ENCODE peak calls at places on chromosomes 16 and 17, in nine cellular contexts. D is A673; X is breast epithelium; W is mucosa of descending colon; L is GM20000; Y is MCF 10A; U is astrocyte of the cerebellum; Z is tibial artery; O is CD4-positive, alpha-beta T cell. S is an unnamed sample.

GRCh38 chr17:79760197-79760906 is 17.6 kb upstream of the CBX2 start:
- DNase-seq in D (no peak), X (no peak), W (no peak), L (no peak), Y (peak; percentile 22), U (no peak), Z (no peak), O (no peak), S (no peak)

GRCh38 chr16:67016681-67017450 is 12.1 kb upstream of the CBFB start:
- DNase-seq in D (no peak), X (no peak), W (no peak), L (no peak), Y (no peak), U (no peak), Z (peak; percentile 53), O (no peak), S (no peak)

GRCh38 chr16:11698271-11698689 is 30.0 kb downstream of the SNN start:
- DNase-seq in D (no peak), X (no peak), W (no peak), L (no peak), Y (peak; percentile 19), U (no peak), Z (no peak), O (no peak), S (no peak)

GRCh38 chr17:41429667-41430066 is 5.3 kb upstream of the KRT37 start:
- DNase-seq in D (no peak), X (no peak), W (no peak), L (no peak), Y (no peak), U (no peak), Z (no peak), O (no peak), S (no peak)

GRCh38 chr16:68370921-68371651 is 60.3 kb downstream of the PRMT7 start:
- DNase-seq in D (no peak), X (no peak), W (no peak), L (no peak), Y (no peak), U (no peak), Z (no peak), O (peak; percentile 24), S (peak; percentile 50)

GRCh38 chr16:5056347-5056746 is 9.4 kb downstream of the C16orf89 start:
- DNase-seq in D (peak; percentile 63), X (no peak), W (peak; percentile 40), L (peak; percentile 66), Y (peak; percentile 37), U (no peak), Z (no peak), O (peak; percentile 18), S (peak; percentile 77)

GRCh38 chr17:64200080-64201042 is 62.7 kb downstream of the TEX2 start:
- DNase-seq in D (no peak), X (no peak), W (no peak), L (no peak), Y (peak; percentile 46), U (peak; percentile 16), Z (no peak), O (no peak), S (no peak)

GRCh38 chr17:76132574-76133338 is 8.3 kb downstream of the FOXJ1 start:
- DNase-seq in D (no peak), X (peak; percentile 76), W (peak; percentile 64), L (no peak), Y (peak; percentile 92), U (no peak), Z (no peak), O (no peak), S (no peak)

GRCh38 chr17:51200295-51200694 is 34.1 kb downstream of the NME2 start:
- DNase-seq in D (no peak), X (no peak), W (no peak), L (no peak), Y (no peak), U (no peak), Z (no peak), O (peak; percentile 4), S (no peak)

GRCh38 chr17:50498021-50498874 is 10.0 kb upstream of the MYCBPAP start:
- DNase-seq in D (no peak), X (no peak), W (no peak), L (no peak), Y (peak; percentile 36), U (no peak), Z (no peak), O (no peak), S (no peak)

GRCh38 chr17:2782030-2782429 is 14.2 kb upstream of the RAP1GAP2 start:
- DNase-seq in D (no peak), X (no peak), W (no peak), L (no peak), Y (no peak), U (no peak), Z (no peak), O (no peak), S (peak; percentile 24)

GRCh38 chr16:1537763-1538289 is 4.4 kb downstream of the TMEM204 start:
- DNase-seq in D (no peak), X (no peak), W (no peak), L (no peak), Y (no peak), U (no peak), Z (no peak), O (peak; percentile 33), S (peak; percentile 87)

GRCh38 chr17:29177871-29178749 is 2.1 kb downstream of the MYO18A start:
- DNase-seq in D (no peak), X (no peak), W (peak; percentile 76), L (no peak), Y (peak; percentile 75), U (no peak), Z (no peak), O (no peak), S (no peak)

GRCh38 chr16:48164907-48165715 is 9.3 kb upstream of the ABCC12 start:
- DNase-seq in D (peak; percentile 67), X (peak; percentile 47), W (peak; percentile 72), L (peak; percentile 78), Y (peak; percentile 78), U (peak; percentile 31), Z (peak; percentile 84), O (peak; percentile 54), S (peak; percentile 75)

GRCh38 chr16:69567031-69567680 is 1.4 kb downstream of the NFAT5 start:
- DNase-seq in D (peak; percentile 67), X (peak; percentile 50), W (no peak), L (peak; percentile 58), Y (peak; percentile 65), U (peak; percentile 24), Z (no peak), O (no peak), S (peak; percentile 52)
- TF ChIP-seq CTCF in D (peak; percentile 36), X (no peak), W (no peak), L (no peak), Y (no peak), U (peak; percentile 30), Z (peak; percentile 7), O (no peak), S (no peak)

GRCh38 chr17:77144227-77144626 is 3.5 kb downstream of the SEC14L1 start:
- DNase-seq in D (no peak), X (no peak), W (no peak), L (no peak), Y (no peak), U (no peak), Z (no peak), O (no peak), S (no peak)

GRCh38 chr17:77146882-77147281 is 6.1 kb downstream of the SEC14L1 start:
- DNase-seq in D (no peak), X (no peak), W (peak; percentile 74), L (no peak), Y (no peak), U (no peak), Z (no peak), O (no peak), S (no peak)

GRCh38 chr17:77147357-77147801 is 6.6 kb downstream of the SEC14L1 start:
- DNase-seq in D (no peak), X (no peak), W (no peak), L (peak; percentile 45), Y (no peak), U (no peak), Z (no peak), O (no peak), S (no peak)

GRCh38 chr17:77145209-77145608 is 4.4 kb downstream of the SEC14L1 start:
- DNase-seq in D (no peak), X (no peak), W (no peak), L (no peak), Y (no peak), U (no peak), Z (no peak), O (no peak), S (no peak)

GRCh38 chr17:77145635-77146632 is 5.2 kb downstream of the SEC14L1 start:
- DNase-seq in D (no peak), X (peak; percentile 67), W (peak; percentile 68), L (peak; percentile 52), Y (no peak), U (peak; percentile 74), Z (peak; percentile 85), O (no peak), S (no peak)
- TF ChIP-seq CTCF in D (no peak), X (no peak), W (no peak), L (no peak), Y (no peak), U (peak; percentile 37), Z (no peak), O (no peak), S (no peak)

GRCh38 chr17:72476575-72476986 is 355.8 kb downstream of the SOX9 start:
- DNase-seq in D (no peak), X (no peak), W (no peak), L (no peak), Y (no peak), U (no peak), Z (no peak), O (no peak), S (no peak)

GRCh38 chr17:72476134-72476533 is 355.3 kb downstream of the SOX9 start:
- DNase-seq in D (no peak), X (no peak), W (no peak), L (no peak), Y (no peak), U (no peak), Z (no peak), O (no peak), S (no peak)

GRCh38 chr17:72477529-72477928 is 356.7 kb downstream of the SOX9 start:
- DNase-seq in D (no peak), X (peak; percentile 38), W (peak; percentile 81), L (no peak), Y (no peak), U (no peak), Z (no peak), O (no peak), S (no peak)

GRCh38 chr17:72481572-72481971 is 360.8 kb downstream of the SOX9 start:
- DNase-seq in D (no peak), X (no peak), W (no peak), L (no peak), Y (no peak), U (no peak), Z (no peak), O (no peak), S (no peak)

DNA sequence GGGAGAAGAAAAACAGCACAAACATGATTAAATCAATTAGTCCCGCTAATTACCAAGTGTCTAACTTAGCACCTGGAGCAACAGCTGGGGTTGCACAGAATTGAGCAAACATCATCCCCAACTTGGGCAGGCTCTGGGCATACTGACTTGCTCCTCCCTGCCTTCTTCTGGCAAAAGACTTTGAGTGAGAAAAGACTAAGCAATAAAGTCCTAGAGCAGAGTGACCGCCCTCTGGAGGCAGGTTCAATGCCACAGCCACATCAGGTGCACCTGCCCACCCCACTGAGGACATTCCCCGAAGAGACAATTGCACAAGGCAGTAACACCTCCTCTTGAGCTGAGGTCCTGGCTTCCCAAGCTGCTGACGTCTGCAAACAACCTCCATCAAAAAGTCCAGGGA is 358.3 kb downstream of the SOX9 start:
- DNase-seq in D (no peak), X (no peak), W (peak; percentile 60), L (peak; percentile 27), Y (no peak), U (no peak), Z (no peak), O (no peak), S (no peak)
- TF ChIP-seq CTCF in D (no peak), X (no peak), W (no peak), L (peak; percentile 27), Y (no peak), U (peak; percentile 3), Z (no peak), O (no peak), S (no peak)

GRCh38 chr16:88974080-88974479 is 2.9 kb downstream of the CBFA2T3 start:
- DNase-seq in D (no peak), X (no peak), W (no peak), L (no peak), Y (no peak), U (no peak), Z (no peak), O (no peak), S (no peak)
- TF ChIP-seq CTCF in D (no peak), X (no peak), W (no peak), L (no peak), Y (no peak), U (no peak), Z (no peak), O (no peak), S (no peak)

S was measured in NB4.